ENCODE peak calls at places on chromosomes 5 and 9, in five cellular contexts. M is tibial artery, D is sigmoid colon, S is tibial nerve, G is body of pancreas. U is an unnamed sample. For H3K4me1, the result is how much of the 10 kb centered on the place peaks cover.

GRCh38 chr9:135086597-135087488 is 625 bp upstream of the OLFM1 start:
- DNase-seq in M (no peak), D (no peak), S (no peak), G (no peak), U (no peak)

GRCh38 chr5:147558131-147558730 is 48.4 kb upstream of the DPYSL3 start:
- DNase-seq in M (no peak), D (no peak), S (no peak), G (no peak), U (no peak)

GRCh38 chr9:94974154-94974860 is 247.8 kb downstream of the AOPEP start:
- DNase-seq in M (no peak), D (no peak), S (no peak), G (no peak), U (no peak)

GRCh38 chr9:18489861-18490260 is 15.9 kb downstream of the ADAMTSL1 start:
- DNase-seq in M (no peak), D (no peak), S (no peak), G (no peak), U (no peak)

GRCh38 chr5:89263846-89264245 is 380.9 kb upstream of the MEF2C start:
- DNase-seq in M (no peak), D (no peak), S (no peak), G (no peak), U (no peak)

GRCh38 chr9:86357091-86357866 is 3.1 kb upstream of the TUT7 start:
- DNase-seq in M (no peak), D (no peak), S (no peak), G (no peak), U (no peak)

GRCh38 chr5:90940227-90940995 is 381.8 kb downstream of the ADGRV1 start:
- DNase-seq in M (no peak), D (no peak), S (no peak), G (peak), U (no peak)

GRCh38 chr5:77155179-77155839 is 55.2 kb upstream of the PDE8B start:
- DNase-seq in M (no peak), D (no peak), S (no peak), G (no peak), U (no peak)

GRCh38 chr5:149030392-149030791 is 32.5 kb downstream of the SH3TC2 start:
- DNase-seq in M (no peak), D (no peak), S (no peak), G (no peak), U (no peak)

GRCh38 chr5:32108167-32108566 is 66.0 kb downstream of the GOLPH3 start:
- DNase-seq in M (no peak), D (no peak), S (no peak), G (no peak), U (no peak)

GRCh38 chr5:151157426-151158286 is at the start of gene ANXA6:
- DNase-seq in M (peak), D (peak), S (peak), G (peak), U (peak)

GRCh38 chr9:33517373-33517772 is 6.7 kb upstream of the ANKRD18B start:
- DNase-seq in M (no peak), D (no peak), S (no peak), G (peak), U (no peak)

GRCh38 chr5:152883061-152883460 is 478.0 kb upstream of the NMUR2 start:
- DNase-seq in M (no peak), D (no peak), S (no peak), G (no peak), U (peak)

GRCh38 chr9:488448-488847 is 273.8 kb downstream of the DOCK8 start:
- DNase-seq in M (no peak), D (no peak), S (no peak), G (no peak), U (no peak)

GRCh38 chr5:133377736-133378135 is 234.6 kb downstream of the FSTL4 start:
- DNase-seq in M (no peak), D (no peak), S (no peak), G (no peak), U (no peak)

GRCh38 chr5:110225949-110226348 is 500.5 kb downstream of the TMEM232 start:
- DNase-seq in M (no peak), D (no peak), S (no peak), G (no peak), U (no peak)

GRCh38 chr5:132000677-132001453 is 10.6 kb downstream of the ACSL6 start:
- DNase-seq in M (no peak), D (no peak), S (no peak), G (no peak), U (no peak)

GRCh38 chr9:114154597-114155102 is 687 bp upstream of the COL27A1 start:
- DNase-seq in M (no peak), D (no peak), S (no peak), G (no peak), U (no peak)

GRCh38 chr5:124052201-124052600 is 540.2 kb downstream of the CSNK1G3 start:
- DNase-seq in M (no peak), D (no peak), S (no peak), G (no peak), U (no peak)

GRCh38 chr5:173612948-173613347 is 3.5 kb downstream of the BOD1 start:
- DNase-seq in M (no peak), D (no peak), S (no peak), G (no peak), U (no peak)

GRCh38 chr5:115798252-115798651 is 18.2 kb downstream of the CDO1 start:
- DNase-seq in M (no peak), D (no peak), S (no peak), G (peak), U (no peak)

GRCh38 chr5:64347308-64347707 is 158.5 kb upstream of the RGS7BP start:
- DNase-seq in M (no peak), D (no peak), S (no peak), G (no peak), U (no peak)

GRCh38 chr5:68745459-68745858 is 348.4 kb upstream of the SLC30A5 start:
- DNase-seq in M (no peak), D (no peak), S (no peak), G (no peak), U (no peak)
- H3K27ac ChIP-seq in M (no peak), D (no peak), S (no peak), G (no peak), U (no peak)

GRCh38 chr5:135439426-135440205 is 7.5 kb downstream of the DCANP1 start:
- DNase-seq in M (no peak), D (peak), S (no peak), G (no peak), U (no peak)

GRCh38 chr5:135436856-135437795 is 10.0 kb downstream of the DCANP1 start:
- DNase-seq in M (no peak), D (no peak), S (no peak), G (no peak), U (no peak)

GRCh38 chr5:135437796-135438560 is 9.2 kb downstream of the DCANP1 start:
- DNase-seq in M (no peak), D (peak), S (no peak), G (peak), U (peak)

GRCh38 chr5:135441256-135441915 is 5.8 kb downstream of the DCANP1 start:
- DNase-seq in M (no peak), D (peak), S (no peak), G (no peak), U (no peak)

GRCh38 chr5:135438712-135439111 is 8.4 kb downstream of the DCANP1 start:
- DNase-seq in M (no peak), D (no peak), S (no peak), G (no peak), U (no peak)
- H3K4me1 ChIP-seq in M (under half), D (under half), S (under half), G (under half), U (under half)

GRCh38 chr9:70574222-70574837 is 159.9 kb upstream of the KLF9 start:
- DNase-seq in M (peak), D (peak), S (no peak), G (peak), U (no peak)
- H3K27ac ChIP-seq in M (peak), D (peak), S (peak), G (no peak), U (peak)

GRCh38 chr5:38468202-38468656 is 88.2 kb downstream of the LIFR start:
- DNase-seq in M (peak), D (peak), S (peak), G (no peak), U (no peak)
- H3K4me1 ChIP-seq in M (half or more), D (half or more), S (under half), G (under half), U (half or more)

GRCh38 chr5:78527925-78528324 is 120.6 kb downstream of the LHFPL2 start:
- DNase-seq in M (no peak), D (no peak), S (no peak), G (no peak), U (no peak)
- H3K27ac ChIP-seq in M (peak), D (peak), S (no peak), G (peak), U (peak)

DNA sequence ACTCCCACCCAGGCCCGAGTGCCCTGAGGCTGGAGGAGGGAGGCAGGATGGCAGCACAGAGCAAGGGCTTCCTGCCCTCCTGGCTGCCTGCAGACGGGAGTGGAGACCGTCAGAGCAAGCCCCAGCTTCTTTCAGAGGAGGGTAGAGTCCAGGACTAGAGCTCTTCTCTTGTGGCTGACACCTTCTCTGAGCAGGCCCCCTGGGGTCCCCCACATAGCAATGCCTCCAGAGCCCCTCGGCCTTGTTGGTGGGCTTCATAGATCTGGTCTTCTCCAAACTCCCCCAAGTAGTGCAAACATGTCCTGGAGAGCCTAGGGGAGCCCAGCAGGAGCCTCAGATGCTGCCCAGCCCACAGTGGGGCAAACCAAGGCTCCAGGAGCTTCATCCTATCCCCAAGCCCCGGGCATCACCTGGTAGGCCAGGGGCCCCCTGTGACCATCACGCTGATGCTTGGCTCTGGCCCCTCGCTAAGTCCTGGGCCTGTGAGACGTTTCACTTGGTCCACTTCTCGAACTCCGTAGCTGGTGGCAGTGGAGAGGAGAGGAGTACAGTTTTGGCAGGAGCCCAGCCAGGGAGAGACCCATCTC is 2.0 kb downstream of the MZB1 start:
- DNase-seq in M (no peak), D (no peak), S (no peak), G (no peak), U (no peak)
- H3K4me1 ChIP-seq in M (under half), D (under half), S (under half), G (under half), U (half or more)

GRCh38 chr5:139273572-139274264 is 19.8 kb upstream of the MATR3 start:
- DNase-seq in M (peak), D (peak), S (peak), G (peak), U (peak)

GRCh38 chr5:139272471-139273321 is 20.8 kb upstream of the MATR3 start:
- DNase-seq in M (no peak), D (no peak), S (no peak), G (peak), U (no peak)

GRCh38 chr5:139275536-139276297 is 17.8 kb upstream of the MATR3 start:
- DNase-seq in M (no peak), D (no peak), S (no peak), G (no peak), U (no peak)

GRCh38 chr5:139271201-139272027 is 22.1 kb upstream of the MATR3 start:
- DNase-seq in M (no peak), D (no peak), S (no peak), G (peak), U (no peak)

GRCh38 chr5:139273322-139273571 is 20.3 kb upstream of the MATR3 start:
- DNase-seq in M (no peak), D (no peak), S (no peak), G (no peak), U (no peak)
- H3K27ac ChIP-seq in M (peak), D (peak), S (peak), G (peak), U (peak)

GRCh38 chr5:39419830-39420229 is 5.0 kb downstream of the DAB2 start:
- DNase-seq in M (no peak), D (no peak), S (no peak), G (no peak), U (no peak)
- H3K4me1 ChIP-seq in M (half or more), D (under half), S (under half), G (under half), U (under half)

U was measured in heart right ventricle.